ENCODE peak calls at places on chromosomes 13 and 19, in eight cellular contexts. A, T, M, D, G, Y, K and C are unnamed samples.

GRCh38 chr13:41284512-41285288 is 21.3 kb upstream of the MTRF1 start:
- DNase-seq in A (no peak), T (peak), M (no peak), D (no peak), G (no peak), Y (no peak), K (no peak), C (no peak)

GRCh38 chr13:111114362-111115050 is 604 bp upstream of the ARHGEF7 start:
- DNase-seq in A (peak), T (no peak), M (peak), D (no peak), G (peak), Y (no peak), K (peak), C (peak)

GRCh38 chr19:48720613-48721296 is 1.2 kb upstream of the MAMSTR start:
- DNase-seq in A (peak), T (peak), M (peak), D (peak), G (peak), Y (peak), K (peak), C (peak)

GRCh38 chr13:113095146-113096051 is 10.2 kb upstream of the F7 start:
- DNase-seq in A (no peak), T (no peak), M (no peak), D (no peak), G (no peak), Y (no peak), K (peak), C (no peak)

GRCh38 chr13:109868583-109869311 is 82.4 kb upstream of the IRS2 start:
- DNase-seq in A (no peak), T (no peak), M (no peak), D (no peak), G (no peak), Y (no peak), K (no peak), C (no peak)

GRCh38 chr13:75738841-75739240 is 102.7 kb downstream of the LMO7 start:
- DNase-seq in A (no peak), T (no peak), M (no peak), D (no peak), G (no peak), Y (no peak), K (no peak), C (no peak)

GRCh38 chr19:43354305-43354627 is 780 bp downstream of the CD177 start:
- DNase-seq in A (no peak), T (no peak), M (peak), D (peak), G (peak), Y (no peak), K (no peak), C (no peak)

GRCh38 chr19:13036366-13036976 is 41.2 kb downstream of the NFIX start:
- DNase-seq in A (no peak), T (no peak), M (no peak), D (peak), G (no peak), Y (no peak), K (peak), C (peak)

GRCh38 chr19:55693336-55693974 is 18.4 kb downstream of the EPN1 start:
- DNase-seq in A (no peak), T (no peak), M (no peak), D (no peak), G (no peak), Y (no peak), K (no peak), C (no peak)